ENCODE peak calls at places on chromosomes 11 and 22, in six cellular contexts. B is epithelial cell of prostate; D is AG10803; H is stimulated activated CD4-positive, alpha-beta T cell treated with anti-CD3 and anti-CD28 coated beads, Interleukin-1b, Interleukin-23, amount 100 ng/mL, for 24 hours; F is ovary; U is lower leg skin. E is an unnamed sample.

GRCh38 chr11:128738942-128739341 is 45.1 kb downstream of the FLI1 start:
- DNase-seq in F (no peak), H (no peak), B (no peak), U (no peak), D (no peak), E (no peak)

GRCh38 chr11:61917357-61918109 is at the start of gene RAB3IL1:
- DNase-seq in H (no peak), D (peak), U (peak), F (peak), B (no peak), E (no peak)

GRCh38 chr11:113446938-113447337 is 28.3 kb downstream of the DRD2 start:
- DNase-seq in H (no peak), F (no peak), D (no peak), U (peak), B (peak), E (no peak)

GRCh38 chr11:76579047-76579751 is 91.3 kb downstream of the LRRC32 start:
- DNase-seq in H (no peak), U (no peak), B (no peak), F (peak), D (no peak), E (no peak)

GRCh38 chr11:126488591-126489370 is 133.3 kb downstream of the ST3GAL4 start:
- DNase-seq in B (no peak), H (no peak), D (no peak), U (no peak), F (no peak), E (no peak)

GRCh38 chr11:57885298-57886035 is 123.9 kb downstream of the CTNND1 start:
- DNase-seq in F (no peak), U (no peak), B (no peak), H (no peak), D (no peak), E (no peak)

GRCh38 chr11:122101625-122102291 is 14.3 kb downstream of the BLID start:
- DNase-seq in B (no peak), U (peak), H (no peak), D (peak), F (peak), E (peak)

GRCh38 chr22:30309981-30310672 is 16.6 kb downstream of the TBC1D10A start:
- DNase-seq in D (peak), U (peak), F (peak), H (no peak), B (peak), E (peak)

GRCh38 chr11:73047773-73048371 is 94.2 kb downstream of the FCHSD2 start:
- DNase-seq in H (no peak), F (no peak), U (no peak), D (no peak), B (no peak), E (no peak)

GRCh38 chr11:66113132-66113856 is 43.2 kb downstream of the PACS1 start:
- DNase-seq in F (no peak), B (no peak), D (peak), U (no peak), H (no peak), E (no peak)

GRCh38 chr11:127003260-127003981 is 2.9 kb upstream of the KIRREL3 start:
- DNase-seq in F (no peak), B (no peak), U (no peak), D (peak), H (peak), E (no peak)

GRCh38 chr22:37275134-37275533 is 7.2 kb upstream of the CYTH4 start:
- DNase-seq in F (no peak), U (no peak), H (no peak), D (no peak), B (no peak), E (no peak)

GRCh38 chr11:94128171-94128745 is 383 bp upstream of the PANX1 start:
- DNase-seq in F (peak), U (peak), B (no peak), H (no peak), D (no peak), E (no peak)

GRCh38 chr11:89447845-89448244 is 43.3 kb downstream of the NOX4 start:
- DNase-seq in F (no peak), H (no peak), B (no peak), U (no peak), D (no peak), E (no peak)

GRCh38 chr22:36257948-36258674 is 5.2 kb downstream of the APOL1 start:
- DNase-seq in H (no peak), U (no peak), D (no peak), B (no peak), F (no peak), E (no peak)

GRCh38 chr11:60700689-60701508 is 1.5 kb downstream of the MS4A8 start:
- DNase-seq in B (no peak), H (no peak), D (no peak), U (no peak), F (peak), E (peak)

GRCh38 chr22:35154937-35155387 is 89.0 kb downstream of the ISX start:
- DNase-seq in H (no peak), D (peak), F (peak), U (peak), B (no peak), E (peak)

GRCh38 chr22:19998991-19999820 is 17.4 kb downstream of the ARVCF start:
- DNase-seq in D (no peak), B (no peak), F (no peak), U (no peak), H (no peak), E (no peak)

GRCh38 chr22:27686534-27686933 is 115.0 kb downstream of the MN1 start:
- DNase-seq in F (peak), H (no peak), D (peak), B (no peak), U (peak), E (no peak)